ENCODE peak calls at places on chromosomes 11 and 22, in six cellular contexts. One of them, this sample, is unnamed.

GRCh38 chr11:35317253-35317652 is 102.1 kb downstream of the SLC1A2 start:
- DNase-seq in T-helper 9 cell: no peak
- DNase-seq in ACHN: no peak
- DNase-seq in activated CD4-positive, alpha-beta T cell treated with anti-CD3 and anti-CD28 coated beads for 24 hours: no peak
- DNase-seq in OCI-LY7: no peak
- DNase-seq in H7: no peak
- DNase-seq in this sample: no peak

GRCh38 chr11:111777094-111778046 is 11.2 kb upstream of the PPP2R1B start:
- DNase-seq in T-helper 9 cell: no peak
- DNase-seq in ACHN: peak
- DNase-seq in activated CD4-positive, alpha-beta T cell treated with anti-CD3 and anti-CD28 coated beads for 24 hours: no peak
- DNase-seq in OCI-LY7: peak
- DNase-seq in H7: peak
- DNase-seq in this sample: no peak

GRCh38 chr22:19579880-19580279 is 55.7 kb upstream of the CLDN5 start:
- DNase-seq in T-helper 9 cell: no peak
- DNase-seq in ACHN: no peak
- DNase-seq in activated CD4-positive, alpha-beta T cell treated with anti-CD3 and anti-CD28 coated beads for 24 hours: no peak
- DNase-seq in OCI-LY7: peak
- DNase-seq in H7: peak
- DNase-seq in this sample: no peak

GRCh38 chr11:101478587-101479375 is 105.0 kb downstream of the TRPC6 start:
- DNase-seq in T-helper 9 cell: no peak
- DNase-seq in ACHN: no peak
- DNase-seq in activated CD4-positive, alpha-beta T cell treated with anti-CD3 and anti-CD28 coated beads for 24 hours: no peak
- DNase-seq in OCI-LY7: no peak
- DNase-seq in H7: no peak
- DNase-seq in this sample: no peak

GRCh38 chr22:38062782-38063181 is 5.6 kb downstream of the PICK1 start:
- DNase-seq in T-helper 9 cell: no peak
- DNase-seq in ACHN: no peak
- DNase-seq in activated CD4-positive, alpha-beta T cell treated with anti-CD3 and anti-CD28 coated beads for 24 hours: no peak
- DNase-seq in OCI-LY7: no peak
- DNase-seq in H7: no peak
- DNase-seq in this sample: no peak

GRCh38 chr22:48827228-48827810 is 1000.4 kb downstream of the BRD1 start:
- DNase-seq in T-helper 9 cell: no peak
- DNase-seq in ACHN: no peak
- DNase-seq in activated CD4-positive, alpha-beta T cell treated with anti-CD3 and anti-CD28 coated beads for 24 hours: no peak
- DNase-seq in OCI-LY7: no peak
- DNase-seq in H7: peak
- DNase-seq in this sample: no peak

GRCh38 chr11:112995423-112996084 is 34.3 kb downstream of the NCAM1 start:
- DNase-seq in T-helper 9 cell: no peak
- DNase-seq in ACHN: no peak
- DNase-seq in activated CD4-positive, alpha-beta T cell treated with anti-CD3 and anti-CD28 coated beads for 24 hours: no peak
- DNase-seq in OCI-LY7: no peak
- DNase-seq in H7: no peak
- DNase-seq in this sample: no peak

GRCh38 chr11:86748296-86748695 is 52.0 kb upstream of the PRSS23 start:
- DNase-seq in T-helper 9 cell: no peak
- DNase-seq in ACHN: no peak
- DNase-seq in activated CD4-positive, alpha-beta T cell treated with anti-CD3 and anti-CD28 coated beads for 24 hours: no peak
- DNase-seq in OCI-LY7: no peak
- DNase-seq in H7: no peak
- DNase-seq in this sample: no peak

GRCh38 chr22:41410311-41410751 is 28.6 kb downstream of the TEF start:
- DNase-seq in T-helper 9 cell: no peak
- DNase-seq in ACHN: no peak
- DNase-seq in activated CD4-positive, alpha-beta T cell treated with anti-CD3 and anti-CD28 coated beads for 24 hours: no peak
- DNase-seq in OCI-LY7: no peak
- DNase-seq in H7: no peak
- DNase-seq in this sample: no peak

GRCh38 chr22:23210428-23211170 is 30.3 kb downstream of the BCR start:
- DNase-seq in T-helper 9 cell: no peak
- DNase-seq in ACHN: no peak
- DNase-seq in activated CD4-positive, alpha-beta T cell treated with anti-CD3 and anti-CD28 coated beads for 24 hours: no peak
- DNase-seq in OCI-LY7: no peak
- DNase-seq in H7: no peak
- DNase-seq in this sample: no peak

GRCh38 chr11:10455637-10456487 is 798 bp downstream of the AMPD3 start:
- DNase-seq in T-helper 9 cell: peak
- DNase-seq in ACHN: peak
- DNase-seq in activated CD4-positive, alpha-beta T cell treated with anti-CD3 and anti-CD28 coated beads for 24 hours: peak
- DNase-seq in OCI-LY7: peak
- DNase-seq in H7: peak
- DNase-seq in this sample: peak

GRCh38 chr11:26947379-26947844 is 46.5 kb upstream of the FIBIN start:
- DNase-seq in T-helper 9 cell: no peak
- DNase-seq in ACHN: no peak
- DNase-seq in activated CD4-positive, alpha-beta T cell treated with anti-CD3 and anti-CD28 coated beads for 24 hours: no peak
- DNase-seq in OCI-LY7: no peak
- DNase-seq in H7: no peak
- DNase-seq in this sample: no peak

GRCh38 chr11:102546427-102546826 is 15.9 kb upstream of the MMP7 start:
- DNase-seq in T-helper 9 cell: no peak
- DNase-seq in ACHN: no peak
- DNase-seq in activated CD4-positive, alpha-beta T cell treated with anti-CD3 and anti-CD28 coated beads for 24 hours: no peak
- DNase-seq in OCI-LY7: no peak
- DNase-seq in H7: no peak
- DNase-seq in this sample: no peak

GRCh38 chr11:129787518-129787917 is 28.1 kb upstream of the TMEM45B start:
- DNase-seq in T-helper 9 cell: no peak
- DNase-seq in ACHN: no peak
- DNase-seq in activated CD4-positive, alpha-beta T cell treated with anti-CD3 and anti-CD28 coated beads for 24 hours: no peak
- DNase-seq in OCI-LY7: no peak
- DNase-seq in H7: no peak
- DNase-seq in this sample: no peak

GRCh38 chr11:129323896-129324522 is 51.6 kb upstream of the BARX2 start:
- DNase-seq in T-helper 9 cell: no peak
- DNase-seq in ACHN: no peak
- DNase-seq in activated CD4-positive, alpha-beta T cell treated with anti-CD3 and anti-CD28 coated beads for 24 hours: no peak
- DNase-seq in OCI-LY7: no peak
- DNase-seq in H7: no peak
- DNase-seq in this sample: no peak

GRCh38 chr11:66652651-66653050 is 14.1 kb downstream of the RBM4 start:
- DNase-seq in T-helper 9 cell: no peak
- DNase-seq in ACHN: no peak
- DNase-seq in activated CD4-positive, alpha-beta T cell treated with anti-CD3 and anti-CD28 coated beads for 24 hours: no peak
- DNase-seq in OCI-LY7: no peak
- DNase-seq in H7: no peak
- DNase-seq in this sample: no peak

GRCh38 chr11:35478411-35479139 is 46.8 kb downstream of the PAMR1 start:
- DNase-seq in T-helper 9 cell: no peak
- DNase-seq in ACHN: no peak
- DNase-seq in activated CD4-positive, alpha-beta T cell treated with anti-CD3 and anti-CD28 coated beads for 24 hours: no peak
- DNase-seq in OCI-LY7: no peak
- DNase-seq in H7: no peak
- DNase-seq in this sample: no peak

GRCh38 chr11:120512727-120513435 is 1.3 kb downstream of the GRIK4 start:
- DNase-seq in T-helper 9 cell: no peak
- DNase-seq in ACHN: peak
- DNase-seq in activated CD4-positive, alpha-beta T cell treated with anti-CD3 and anti-CD28 coated beads for 24 hours: no peak
- DNase-seq in OCI-LY7: no peak
- DNase-seq in H7: peak
- DNase-seq in this sample: no peak

GRCh38 chr11:31045335-31045734 is 324.2 kb downstream of the DCDC1 start:
- DNase-seq in T-helper 9 cell: no peak
- DNase-seq in ACHN: peak
- DNase-seq in activated CD4-positive, alpha-beta T cell treated with anti-CD3 and anti-CD28 coated beads for 24 hours: no peak
- DNase-seq in OCI-LY7: no peak
- DNase-seq in H7: peak
- DNase-seq in this sample: no peak

GRCh38 chr11:103659138-103659734 is 377.2 kb upstream of the DDI1 start:
- DNase-seq in T-helper 9 cell: no peak
- DNase-seq in ACHN: peak
- DNase-seq in activated CD4-positive, alpha-beta T cell treated with anti-CD3 and anti-CD28 coated beads for 24 hours: no peak
- DNase-seq in OCI-LY7: no peak
- DNase-seq in H7: peak
- DNase-seq in this sample: no peak

GRCh38 chr11:2267871-2268825 is 2.2 kb downstream of the ASCL2 start:
- DNase-seq in T-helper 9 cell: no peak
- DNase-seq in ACHN: no peak
- DNase-seq in activated CD4-positive, alpha-beta T cell treated with anti-CD3 and anti-CD28 coated beads for 24 hours: no peak
- DNase-seq in OCI-LY7: no peak
- DNase-seq in H7: peak
- DNase-seq in this sample: peak

GRCh38 chr11:110219011-110219785 is 77.2 kb downstream of the RDX start:
- DNase-seq in T-helper 9 cell: no peak
- DNase-seq in ACHN: no peak
- DNase-seq in activated CD4-positive, alpha-beta T cell treated with anti-CD3 and anti-CD28 coated beads for 24 hours: no peak
- DNase-seq in OCI-LY7: no peak
- DNase-seq in H7: no peak
- DNase-seq in this sample: no peak

GRCh38 chr11:59102259-59102765 is 4.7 kb upstream of the FAM111B start:
- DNase-seq in T-helper 9 cell: peak
- DNase-seq in ACHN: peak
- DNase-seq in activated CD4-positive, alpha-beta T cell treated with anti-CD3 and anti-CD28 coated beads for 24 hours: peak
- DNase-seq in OCI-LY7: peak
- DNase-seq in H7: peak
- DNase-seq in this sample: peak

GRCh38 chr11:65501005-65501529 is 2.2 kb downstream of the MALAT1 start:
- DNase-seq in T-helper 9 cell: no peak
- DNase-seq in ACHN: no peak
- DNase-seq in activated CD4-positive, alpha-beta T cell treated with anti-CD3 and anti-CD28 coated beads for 24 hours: no peak
- DNase-seq in OCI-LY7: peak
- DNase-seq in H7: no peak
- DNase-seq in this sample: no peak

GRCh38 chr22:41907436-41908401 is 7.2 kb downstream of the SHISA8 start:
- DNase-seq in T-helper 9 cell: no peak
- DNase-seq in ACHN: no peak
- DNase-seq in activated CD4-positive, alpha-beta T cell treated with anti-CD3 and anti-CD28 coated beads for 24 hours: no peak
- DNase-seq in OCI-LY7: no peak
- DNase-seq in H7: peak
- DNase-seq in this sample: no peak

GRCh38 chr11:57161351-57161750 is 20.4 kb upstream of the LRRC55 start:
- DNase-seq in T-helper 9 cell: no peak
- DNase-seq in ACHN: no peak
- DNase-seq in activated CD4-positive, alpha-beta T cell treated with anti-CD3 and anti-CD28 coated beads for 24 hours: no peak
- DNase-seq in OCI-LY7: no peak
- DNase-seq in H7: no peak
- DNase-seq in this sample: no peak

GRCh38 chr11:110829873-110830272 is 117.6 kb upstream of the ARHGAP20 start:
- DNase-seq in T-helper 9 cell: no peak
- DNase-seq in ACHN: no peak
- DNase-seq in activated CD4-positive, alpha-beta T cell treated with anti-CD3 and anti-CD28 coated beads for 24 hours: no peak
- DNase-seq in OCI-LY7: no peak
- DNase-seq in H7: no peak
- DNase-seq in this sample: no peak

GRCh38 chr11:104783241-104783640 is 115.0 kb downstream of the CASP12 start:
- DNase-seq in T-helper 9 cell: no peak
- DNase-seq in ACHN: no peak
- DNase-seq in activated CD4-positive, alpha-beta T cell treated with anti-CD3 and anti-CD28 coated beads for 24 hours: no peak
- DNase-seq in OCI-LY7: no peak
- DNase-seq in H7: no peak
- DNase-seq in this sample: no peak

GRCh38 chr11:55849037-55849436 is 10.5 kb downstream of the OR5D16 start:
- DNase-seq in T-helper 9 cell: no peak
- DNase-seq in ACHN: no peak
- DNase-seq in activated CD4-positive, alpha-beta T cell treated with anti-CD3 and anti-CD28 coated beads for 24 hours: no peak
- DNase-seq in OCI-LY7: no peak
- DNase-seq in H7: no peak
- DNase-seq in this sample: no peak

GRCh38 chr11:64935634-64936081 is at the start of gene GPHA2:
- DNase-seq in T-helper 9 cell: no peak
- DNase-seq in ACHN: no peak
- DNase-seq in activated CD4-positive, alpha-beta T cell treated with anti-CD3 and anti-CD28 coated beads for 24 hours: no peak
- DNase-seq in OCI-LY7: no peak
- DNase-seq in H7: peak
- DNase-seq in this sample: no peak

GRCh38 chr22:25666308-25666707 is 75.7 kb upstream of the MYO18B start:
- DNase-seq in T-helper 9 cell: no peak
- DNase-seq in ACHN: no peak
- DNase-seq in activated CD4-positive, alpha-beta T cell treated with anti-CD3 and anti-CD28 coated beads for 24 hours: no peak
- DNase-seq in OCI-LY7: no peak
- DNase-seq in H7: peak
- DNase-seq in this sample: no peak

GRCh38 chr11:116558504-116559252 is 214.1 kb downstream of the BUD13 start:
- DNase-seq in T-helper 9 cell: no peak
- DNase-seq in ACHN: no peak
- DNase-seq in activated CD4-positive, alpha-beta T cell treated with anti-CD3 and anti-CD28 coated beads for 24 hours: no peak
- DNase-seq in OCI-LY7: no peak
- DNase-seq in H7: no peak
- DNase-seq in this sample: no peak

GRCh38 chr11:36131719-36132349 is 157.4 kb downstream of the COMMD9 start:
- DNase-seq in T-helper 9 cell: no peak
- DNase-seq in ACHN: no peak
- DNase-seq in activated CD4-positive, alpha-beta T cell treated with anti-CD3 and anti-CD28 coated beads for 24 hours: no peak
- DNase-seq in OCI-LY7: peak
- DNase-seq in H7: peak
- DNase-seq in this sample: no peak

GRCh38 chr11:350723-351255 is 18.5 kb upstream of the B4GALNT4 start:
- DNase-seq in T-helper 9 cell: no peak
- DNase-seq in ACHN: no peak
- DNase-seq in activated CD4-positive, alpha-beta T cell treated with anti-CD3 and anti-CD28 coated beads for 24 hours: no peak
- DNase-seq in OCI-LY7: peak
- DNase-seq in H7: peak
- DNase-seq in this sample: peak

GRCh38 chr11:19370100-19370861 is 129.5 kb upstream of the E2F8 start:
- DNase-seq in T-helper 9 cell: no peak
- DNase-seq in ACHN: no peak
- DNase-seq in activated CD4-positive, alpha-beta T cell treated with anti-CD3 and anti-CD28 coated beads for 24 hours: no peak
- DNase-seq in OCI-LY7: no peak
- DNase-seq in H7: no peak
- DNase-seq in this sample: no peak

GRCh38 chr11:1147792-1148191 is 10.0 kb upstream of the MUC5AC start:
- DNase-seq in T-helper 9 cell: no peak
- DNase-seq in ACHN: no peak
- DNase-seq in activated CD4-positive, alpha-beta T cell treated with anti-CD3 and anti-CD28 coated beads for 24 hours: no peak
- DNase-seq in OCI-LY7: no peak
- DNase-seq in H7: no peak
- DNase-seq in this sample: no peak

GRCh38 chr11:35083181-35084061 is 55.5 kb upstream of the CD44 start:
- DNase-seq in T-helper 9 cell: peak
- DNase-seq in ACHN: peak
- DNase-seq in activated CD4-positive, alpha-beta T cell treated with anti-CD3 and anti-CD28 coated beads for 24 hours: peak
- DNase-seq in OCI-LY7: peak
- DNase-seq in H7: peak
- DNase-seq in this sample: peak

GRCh38 chr22:19867617-19868016 is 12.9 kb upstream of the GNB1L start:
- DNase-seq in T-helper 9 cell: no peak
- DNase-seq in ACHN: no peak
- DNase-seq in activated CD4-positive, alpha-beta T cell treated with anti-CD3 and anti-CD28 coated beads for 24 hours: no peak
- DNase-seq in OCI-LY7: no peak
- DNase-seq in H7: no peak
- DNase-seq in this sample: no peak